ENCODE peak calls at places on chromosomes 1 and 21, in nine cellular contexts. One of them, this sample, is unnamed.

GRCh38 chr1:228245111-228245510 is 37.3 kb downstream of the OBSCN start:
- DNase-seq in heart right ventricle: no peak
- DNase-seq in psoas muscle: no peak
- DNase-seq in pancreas: no peak
- DNase-seq in HFF-Myc: no peak
- DNase-seq in kidney epithelial cell: no peak
- DNase-seq in esophagus squamous epithelium: no peak
- DNase-seq in MM.1S: no peak
- DNase-seq in fibroblast of lung: no peak
- DNase-seq in this sample: no peak

GRCh38 chr1:118340928-118341905 is 156.2 kb upstream of the SPAG17 start:
- DNase-seq in kidney epithelial cell: no peak
- DNase-seq in esophagus squamous epithelium: no peak
- DNase-seq in fibroblast of lung: peak; percentile 30
- DNase-seq in HFF-Myc: no peak
- DNase-seq in MM.1S: no peak
- DNase-seq in pancreas: no peak
- DNase-seq in psoas muscle: no peak
- DNase-seq in heart right ventricle: no peak
- DNase-seq in this sample: no peak

GRCh38 chr1:85495556-85495955 is 30.6 kb upstream of the DDAH1 start:
- DNase-seq in HFF-Myc: no peak
- DNase-seq in pancreas: no peak
- DNase-seq in psoas muscle: peak; percentile 25
- DNase-seq in esophagus squamous epithelium: no peak
- DNase-seq in heart right ventricle: no peak
- DNase-seq in fibroblast of lung: peak; percentile 85
- DNase-seq in MM.1S: no peak
- DNase-seq in kidney epithelial cell: peak; percentile 67
- DNase-seq in this sample: no peak

GRCh38 chr1:160205974-160206369 is 788 bp downstream of the PEA15 start:
- DNase-seq in pancreas: no peak
- DNase-seq in HFF-Myc: peak; percentile 32
- DNase-seq in fibroblast of lung: peak; percentile 70
- DNase-seq in psoas muscle: peak; percentile 53
- DNase-seq in heart right ventricle: no peak
- DNase-seq in esophagus squamous epithelium: no peak
- DNase-seq in MM.1S: peak; percentile 30
- DNase-seq in kidney epithelial cell: peak; percentile 18
- DNase-seq in this sample: peak; percentile 69

GRCh38 chr1:203181586-203182376 is 4.7 kb downstream of the CHI3L1 start:
- DNase-seq in psoas muscle: no peak
- DNase-seq in heart right ventricle: no peak
- DNase-seq in HFF-Myc: no peak
- DNase-seq in esophagus squamous epithelium: no peak
- DNase-seq in MM.1S: no peak
- DNase-seq in pancreas: no peak
- DNase-seq in kidney epithelial cell: no peak
- DNase-seq in fibroblast of lung: no peak
- DNase-seq in this sample: no peak

GRCh38 chr1:18632711-18633427 is 2.2 kb downstream of the PAX7 start:
- DNase-seq in MM.1S: no peak
- DNase-seq in kidney epithelial cell: no peak
- DNase-seq in heart right ventricle: no peak
- DNase-seq in pancreas: no peak
- DNase-seq in HFF-Myc: no peak
- DNase-seq in psoas muscle: no peak
- DNase-seq in fibroblast of lung: no peak
- DNase-seq in esophagus squamous epithelium: no peak
- DNase-seq in this sample: no peak

GRCh38 chr1:7529917-7530316 is 241.2 kb upstream of the VAMP3 start:
- DNase-seq in psoas muscle: no peak
- DNase-seq in pancreas: no peak
- DNase-seq in fibroblast of lung: no peak
- DNase-seq in MM.1S: no peak
- DNase-seq in kidney epithelial cell: no peak
- DNase-seq in HFF-Myc: no peak
- DNase-seq in esophagus squamous epithelium: no peak
- DNase-seq in heart right ventricle: no peak
- DNase-seq in this sample: no peak

GRCh38 chr1:27864264-27864895 is 8.0 kb upstream of the THEMIS2 start:
- DNase-seq in HFF-Myc: no peak
- DNase-seq in psoas muscle: no peak
- DNase-seq in pancreas: peak; percentile 16
- DNase-seq in kidney epithelial cell: no peak
- DNase-seq in fibroblast of lung: no peak
- DNase-seq in MM.1S: no peak
- DNase-seq in heart right ventricle: no peak
- DNase-seq in esophagus squamous epithelium: no peak
- DNase-seq in this sample: peak; percentile 68

GRCh38 chr21:21373969-21374368 is 375.8 kb downstream of the NCAM2 start:
- DNase-seq in MM.1S: no peak
- DNase-seq in HFF-Myc: no peak
- DNase-seq in psoas muscle: no peak
- DNase-seq in heart right ventricle: no peak
- DNase-seq in esophagus squamous epithelium: no peak
- DNase-seq in pancreas: no peak
- DNase-seq in fibroblast of lung: no peak
- DNase-seq in kidney epithelial cell: no peak
- DNase-seq in this sample: no peak

GRCh38 chr1:25579947-25580309 is 36.5 kb downstream of the LDLRAP1 start:
- DNase-seq in esophagus squamous epithelium: no peak
- DNase-seq in MM.1S: no peak
- DNase-seq in fibroblast of lung: no peak
- DNase-seq in HFF-Myc: no peak
- DNase-seq in pancreas: no peak
- DNase-seq in heart right ventricle: no peak
- DNase-seq in kidney epithelial cell: no peak
- DNase-seq in psoas muscle: no peak
- DNase-seq in this sample: no peak

GRCh38 chr1:29576510-29576909 is 340.2 kb downstream of the PTPRU start:
- DNase-seq in heart right ventricle: no peak
- DNase-seq in HFF-Myc: no peak
- DNase-seq in esophagus squamous epithelium: no peak
- DNase-seq in kidney epithelial cell: no peak
- DNase-seq in psoas muscle: no peak
- DNase-seq in fibroblast of lung: no peak
- DNase-seq in MM.1S: no peak
- DNase-seq in pancreas: peak; percentile 22
- DNase-seq in this sample: no peak

GRCh38 chr1:68083686-68084085 is 33.3 kb upstream of the DIRAS3 start:
- DNase-seq in kidney epithelial cell: no peak
- DNase-seq in MM.1S: no peak
- DNase-seq in esophagus squamous epithelium: no peak
- DNase-seq in HFF-Myc: no peak
- DNase-seq in fibroblast of lung: no peak
- DNase-seq in pancreas: no peak
- DNase-seq in heart right ventricle: no peak
- DNase-seq in psoas muscle: no peak
- DNase-seq in this sample: no peak

GRCh38 chr1:39116868-39117728 is 87.4 kb upstream of the MACF1 start:
- DNase-seq in HFF-Myc: no peak
- DNase-seq in esophagus squamous epithelium: no peak
- DNase-seq in pancreas: no peak
- DNase-seq in fibroblast of lung: peak; percentile 77
- DNase-seq in MM.1S: no peak
- DNase-seq in heart right ventricle: no peak
- DNase-seq in psoas muscle: no peak
- DNase-seq in kidney epithelial cell: no peak
- DNase-seq in this sample: no peak

DNA sequence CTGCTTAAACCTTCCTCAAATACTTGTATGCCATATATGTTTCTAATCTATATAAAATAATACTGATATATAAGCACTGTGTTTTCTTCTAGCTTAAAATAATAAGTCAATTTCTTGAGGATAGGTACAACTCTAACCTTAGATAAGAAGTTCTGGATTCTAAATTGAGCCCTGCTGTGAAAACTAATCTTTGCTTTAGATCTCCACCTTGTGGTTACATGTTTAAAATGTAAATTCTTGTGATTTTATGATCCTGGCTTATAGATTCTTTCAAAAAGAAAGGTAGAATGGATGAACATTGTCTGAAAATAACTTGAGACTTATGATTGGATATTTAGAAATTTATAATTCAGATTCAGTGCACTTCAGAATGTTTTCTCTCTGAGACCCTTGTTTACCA is 38.9 kb upstream of the HMCN1 start:
- DNase-seq in MM.1S: peak; percentile 42
- DNase-seq in heart right ventricle: no peak
- DNase-seq in psoas muscle: no peak
- DNase-seq in kidney epithelial cell: no peak
- DNase-seq in pancreas: no peak
- DNase-seq in HFF-Myc: no peak
- DNase-seq in esophagus squamous epithelium: no peak
- DNase-seq in fibroblast of lung: no peak
- DNase-seq in this sample: no peak
- TF ChIP-seq CTCF in MM.1S: peak; percentile 30
- TF ChIP-seq CTCF in heart right ventricle: no peak
- TF ChIP-seq CTCF in psoas muscle: peak; percentile 19
- TF ChIP-seq CTCF in kidney epithelial cell: no peak
- TF ChIP-seq CTCF in pancreas: no peak
- TF ChIP-seq CTCF in HFF-Myc: no peak
- TF ChIP-seq CTCF in esophagus squamous epithelium: peak; percentile 22
- TF ChIP-seq CTCF in fibroblast of lung: no peak
- TF ChIP-seq CTCF in this sample: no peak

GRCh38 chr1:181714428-181714827 is 231.1 kb downstream of the CACNA1E start:
- DNase-seq in MM.1S: no peak
- DNase-seq in HFF-Myc: no peak
- DNase-seq in psoas muscle: no peak
- DNase-seq in fibroblast of lung: peak; percentile 42
- DNase-seq in heart right ventricle: no peak
- DNase-seq in kidney epithelial cell: no peak
- DNase-seq in pancreas: no peak
- DNase-seq in esophagus squamous epithelium: no peak
- DNase-seq in this sample: no peak

GRCh38 chr1:181712636-181713238 is 229.4 kb downstream of the CACNA1E start:
- DNase-seq in HFF-Myc: no peak
- DNase-seq in MM.1S: no peak
- DNase-seq in fibroblast of lung: no peak
- DNase-seq in heart right ventricle: no peak
- DNase-seq in psoas muscle: peak; percentile 30
- DNase-seq in pancreas: no peak
- DNase-seq in esophagus squamous epithelium: no peak
- DNase-seq in kidney epithelial cell: no peak
- DNase-seq in this sample: no peak

GRCh38 chr1:181711858-181712257 is 228.5 kb downstream of the CACNA1E start:
- DNase-seq in MM.1S: no peak
- DNase-seq in heart right ventricle: no peak
- DNase-seq in pancreas: no peak
- DNase-seq in kidney epithelial cell: no peak
- DNase-seq in esophagus squamous epithelium: no peak
- DNase-seq in psoas muscle: no peak
- DNase-seq in HFF-Myc: no peak
- DNase-seq in fibroblast of lung: no peak
- DNase-seq in this sample: no peak
- TF ChIP-seq CTCF in MM.1S: no peak
- TF ChIP-seq CTCF in heart right ventricle: no peak
- TF ChIP-seq CTCF in pancreas: no peak
- TF ChIP-seq CTCF in kidney epithelial cell: no peak
- TF ChIP-seq CTCF in esophagus squamous epithelium: no peak
- TF ChIP-seq CTCF in psoas muscle: no peak
- TF ChIP-seq CTCF in HFF-Myc: no peak
- TF ChIP-seq CTCF in fibroblast of lung: no peak
- TF ChIP-seq CTCF in this sample: no peak

DNA sequence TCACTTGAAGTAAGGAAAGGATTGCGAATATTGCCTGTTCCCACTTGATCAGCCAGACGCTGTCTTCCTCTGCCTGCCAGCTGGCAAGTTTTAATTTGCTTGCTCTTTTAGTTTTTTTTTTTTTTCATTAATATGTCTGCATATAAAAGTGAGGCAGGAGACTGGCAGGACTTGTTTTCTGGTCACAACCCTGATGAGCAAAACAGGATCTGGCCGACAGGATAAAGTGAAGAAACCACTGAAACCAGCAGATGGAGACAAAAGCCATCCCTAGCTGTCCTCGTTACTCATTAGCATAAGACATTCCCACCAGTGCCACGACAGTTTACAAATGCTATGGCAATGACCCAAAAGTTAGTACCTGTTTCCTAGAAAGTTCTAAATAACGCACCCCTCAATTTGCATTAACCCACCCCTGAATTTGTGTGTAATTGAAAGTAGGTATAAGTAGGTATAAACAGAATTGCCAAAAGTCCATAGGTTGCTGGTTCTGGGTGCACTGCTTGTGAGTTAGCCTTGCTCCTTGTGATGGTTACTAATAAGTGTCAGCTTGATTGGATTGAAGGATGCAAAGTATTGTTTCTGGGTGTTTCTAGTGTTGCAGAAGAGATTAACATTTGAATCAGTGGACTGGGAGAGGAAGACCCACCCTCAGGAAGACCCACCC is 60.8 kb downstream of the ZNF684 start:
- DNase-seq in kidney epithelial cell: no peak
- DNase-seq in esophagus squamous epithelium: no peak
- DNase-seq in psoas muscle: no peak
- DNase-seq in pancreas: no peak
- DNase-seq in HFF-Myc: no peak
- DNase-seq in fibroblast of lung: peak; percentile 38
- DNase-seq in heart right ventricle: no peak
- DNase-seq in MM.1S: peak; percentile 68
- DNase-seq in this sample: no peak
- TF ChIP-seq CTCF in kidney epithelial cell: peak; percentile 32
- TF ChIP-seq CTCF in esophagus squamous epithelium: peak; percentile 67
- TF ChIP-seq CTCF in psoas muscle: no peak
- TF ChIP-seq CTCF in pancreas: no peak
- TF ChIP-seq CTCF in HFF-Myc: peak; percentile 58
- TF ChIP-seq CTCF in fibroblast of lung: peak; percentile 25
- TF ChIP-seq CTCF in heart right ventricle: no peak
- TF ChIP-seq CTCF in MM.1S: peak; percentile 71
- TF ChIP-seq CTCF in this sample: no peak

GRCh38 chr21:44089001-44089911 is 17.9 kb upstream of the PWP2 start:
- DNase-seq in kidney epithelial cell: no peak
- DNase-seq in MM.1S: no peak
- DNase-seq in HFF-Myc: no peak
- DNase-seq in fibroblast of lung: no peak
- DNase-seq in esophagus squamous epithelium: no peak
- DNase-seq in pancreas: peak; percentile 43
- DNase-seq in heart right ventricle: no peak
- DNase-seq in psoas muscle: no peak
- DNase-seq in this sample: no peak

GRCh38 chr21:44093761-44094160 is 13.4 kb upstream of the PWP2 start:
- DNase-seq in pancreas: no peak
- DNase-seq in esophagus squamous epithelium: no peak
- DNase-seq in fibroblast of lung: no peak
- DNase-seq in heart right ventricle: no peak
- DNase-seq in kidney epithelial cell: no peak
- DNase-seq in MM.1S: no peak
- DNase-seq in psoas muscle: no peak
- DNase-seq in HFF-Myc: no peak
- DNase-seq in this sample: no peak

GRCh38 chr21:44090332-44090731 is 16.9 kb upstream of the PWP2 start:
- DNase-seq in fibroblast of lung: no peak
- DNase-seq in kidney epithelial cell: no peak
- DNase-seq in pancreas: peak; percentile 30
- DNase-seq in HFF-Myc: no peak
- DNase-seq in psoas muscle: no peak
- DNase-seq in esophagus squamous epithelium: no peak
- DNase-seq in heart right ventricle: no peak
- DNase-seq in MM.1S: no peak
- DNase-seq in this sample: no peak

GRCh38 chr21:44094832-44095231 is 12.4 kb upstream of the PWP2 start:
- DNase-seq in MM.1S: no peak
- DNase-seq in fibroblast of lung: no peak
- DNase-seq in psoas muscle: no peak
- DNase-seq in esophagus squamous epithelium: no peak
- DNase-seq in HFF-Myc: no peak
- DNase-seq in pancreas: no peak
- DNase-seq in heart right ventricle: no peak
- DNase-seq in kidney epithelial cell: no peak
- DNase-seq in this sample: no peak

GRCh38 chr21:44092201-44092600 is 15.0 kb upstream of the PWP2 start:
- DNase-seq in esophagus squamous epithelium: no peak
- DNase-seq in pancreas: peak; percentile 29
- DNase-seq in MM.1S: no peak
- DNase-seq in fibroblast of lung: no peak
- DNase-seq in heart right ventricle: no peak
- DNase-seq in psoas muscle: no peak
- DNase-seq in HFF-Myc: no peak
- DNase-seq in kidney epithelial cell: no peak
- DNase-seq in this sample: no peak
- TF ChIP-seq CTCF in esophagus squamous epithelium: no peak
- TF ChIP-seq CTCF in pancreas: no peak
- TF ChIP-seq CTCF in MM.1S: no peak
- TF ChIP-seq CTCF in fibroblast of lung: no peak
- TF ChIP-seq CTCF in heart right ventricle: no peak
- TF ChIP-seq CTCF in psoas muscle: no peak
- TF ChIP-seq CTCF in HFF-Myc: no peak
- TF ChIP-seq CTCF in kidney epithelial cell: no peak
- TF ChIP-seq CTCF in this sample: no peak